ENCODE peak calls at places on chromosome 3, in eight cellular contexts. U is brain microvascular endothelial cell, O is adipocyte, W is sigmoid colon, X is IMR-90, L is fibroblast of lung, A is AG10803, C is lower leg skin. D is an unnamed sample.

GRCh38 chr3:152902141-152902669 is 67.3 kb downstream of the P2RY1 start:
- DNase-seq in U (no peak), O (no peak), W (no peak), X (no peak), L (no peak), A (no peak), C (no peak), D (no peak)

GRCh38 chr3:26449996-26450395 is 172.6 kb upstream of the LRRC3B start:
- DNase-seq in U (no peak), O (no peak), W (no peak), X (no peak), L (no peak), A (no peak), C (no peak), D (no peak)

GRCh38 chr3:10511809-10512494 is 6.6 kb upstream of the ATP2B2 start:
- DNase-seq in U (peak; percentile 66), O (peak; percentile 23), W (no peak), X (peak; percentile 67), L (peak; percentile 89), A (peak; percentile 52), C (no peak), D (peak; percentile 36)

GRCh38 chr3:13713396-13713795 is 164.5 kb downstream of the FBLN2 start:
- DNase-seq in U (no peak), O (no peak), W (peak; percentile 46), X (no peak), L (no peak), A (no peak), C (no peak), D (no peak)

GRCh38 chr3:89372456-89372855 is 265.0 kb downstream of the EPHA3 start:
- DNase-seq in U (no peak), O (peak; percentile 67), W (no peak), X (no peak), L (peak; percentile 87), A (peak; percentile 19), C (no peak), D (no peak)

GRCh38 chr3:183537295-183537730 is 18.2 kb downstream of the KLHL6 start:
- DNase-seq in U (peak; percentile 75), O (peak; percentile 72), W (no peak), X (peak; percentile 49), L (peak; percentile 79), A (peak; percentile 84), C (peak; percentile 35), D (peak; percentile 61)

GRCh38 chr3:99413504-99413903 is 224.9 kb upstream of the COL8A1 start:
- DNase-seq in U (no peak), O (peak; percentile 74), W (no peak), X (peak; percentile 76), L (peak; percentile 80), A (peak; percentile 90), C (no peak), D (no peak)

GRCh38 chr3:58386966-58387365 is 46.7 kb downstream of the PDHB start:
- DNase-seq in U (peak; percentile 88), O (peak; percentile 51), W (no peak), X (peak; percentile 94), L (peak; percentile 88), A (peak; percentile 86), C (peak; percentile 47), D (peak; percentile 86)

GRCh38 chr3:89108154-89108553 is 733 bp downstream of the EPHA3 start:
- DNase-seq in U (no peak), O (no peak), W (no peak), X (no peak), L (no peak), A (no peak), C (no peak), D (no peak)

GRCh38 chr3:53382106-53382505 is 34.8 kb upstream of the DCP1A start:
- DNase-seq in U (peak; percentile 60), O (no peak), W (no peak), X (peak; percentile 13), L (peak; percentile 33), A (no peak), C (no peak), D (no peak)

GRCh38 chr3:193134895-193135294 is 106.1 kb upstream of the PLAAT1 start:
- DNase-seq in U (peak; percentile 78), O (peak; percentile 14), W (no peak), X (peak; percentile 53), L (peak; percentile 92), A (peak; percentile 84), C (peak; percentile 23), D (peak; percentile 79)

GRCh38 chr3:193174137-193174536 is 66.9 kb upstream of the PLAAT1 start:
- DNase-seq in U (no peak), O (no peak), W (no peak), X (no peak), L (no peak), A (no peak), C (no peak), D (no peak)

GRCh38 chr3:17518189-17519059 is 224.0 kb downstream of the TBC1D5 start:
- DNase-seq in U (no peak), O (no peak), W (no peak), X (no peak), L (no peak), A (no peak), C (no peak), D (no peak)

GRCh38 chr3:190306026-190306425 is 16.2 kb downstream of the CLDN1 start:
- DNase-seq in U (no peak), O (no peak), W (no peak), X (no peak), L (no peak), A (no peak), C (no peak), D (no peak)

GRCh38 chr3:41418961-41419691 is 219.8 kb downstream of the CTNNB1 start:
- DNase-seq in U (peak; percentile 84), O (no peak), W (no peak), X (peak; percentile 45), L (peak; percentile 66), A (peak; percentile 1), C (no peak), D (peak; percentile 74)

GRCh38 chr3:189652042-189652441 is 20.9 kb downstream of the TP63 start:
- DNase-seq in U (peak; percentile 14), O (no peak), W (no peak), X (peak; percentile 30), L (no peak), A (peak; percentile 14), C (no peak), D (no peak)

DNA sequence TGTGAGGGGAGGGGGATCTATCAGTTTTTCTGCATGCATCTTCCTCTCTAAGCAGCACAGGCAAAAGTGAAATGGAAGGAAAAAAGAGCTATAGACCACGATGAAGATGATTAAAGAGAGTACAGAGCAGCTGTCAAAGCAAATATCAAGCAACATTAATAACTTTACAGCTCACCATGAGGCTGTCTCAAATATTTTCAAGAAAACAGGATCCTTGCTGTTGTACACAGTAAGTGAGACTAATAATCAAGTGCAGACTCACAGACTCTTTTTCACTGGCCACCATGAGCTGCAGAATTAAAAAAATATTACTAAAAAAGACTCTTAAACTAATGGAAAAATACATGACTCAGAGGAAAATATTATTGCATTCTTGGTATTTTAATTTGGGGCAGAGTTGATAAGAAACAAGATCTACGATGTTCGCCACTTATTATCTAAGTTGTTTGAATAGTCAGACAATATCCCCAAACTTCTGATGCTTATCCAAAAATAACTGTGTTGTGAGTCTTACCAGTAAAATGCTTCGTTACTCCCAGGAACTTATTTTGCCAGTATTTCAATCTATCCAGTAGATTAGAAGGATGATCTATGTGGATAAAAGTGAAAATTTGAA is 817.5 kb upstream of the ALCAM start:
- DNase-seq in U (no peak), O (no peak), W (no peak), X (no peak), L (peak; percentile 69), A (no peak), C (no peak), D (no peak)
- H3K4me3 ChIP-seq in U (no peak overlapping the region), O (peak overlapping the region; percentile 46), W (no peak overlapping the region), X (no peak overlapping the region), L (no peak overlapping the region), A (no peak overlapping the region), C (no peak overlapping the region), D (no peak overlapping the region)

GRCh38 chr3:32707026-32707370 is 22.0 kb downstream of the CNOT10 start:
- DNase-seq in U (no peak), O (no peak), W (no peak), X (no peak), L (no peak), A (no peak), C (no peak), D (no peak)

GRCh38 chr3:32700244-32700643 is 15.3 kb downstream of the CNOT10 start:
- DNase-seq in U (no peak), O (no peak), W (no peak), X (no peak), L (no peak), A (no peak), C (no peak), D (no peak)

GRCh38 chr3:32705232-32705631 is 20.2 kb downstream of the CNOT10 start:
- DNase-seq in U (no peak), O (no peak), W (no peak), X (no peak), L (no peak), A (no peak), C (no peak), D (no peak)

GRCh38 chr3:32706348-32707025 is 21.5 kb downstream of the CNOT10 start:
- DNase-seq in U (no peak), O (no peak), W (no peak), X (peak; percentile 32), L (peak; percentile 56), A (peak; percentile 5), C (no peak), D (no peak)

DNA sequence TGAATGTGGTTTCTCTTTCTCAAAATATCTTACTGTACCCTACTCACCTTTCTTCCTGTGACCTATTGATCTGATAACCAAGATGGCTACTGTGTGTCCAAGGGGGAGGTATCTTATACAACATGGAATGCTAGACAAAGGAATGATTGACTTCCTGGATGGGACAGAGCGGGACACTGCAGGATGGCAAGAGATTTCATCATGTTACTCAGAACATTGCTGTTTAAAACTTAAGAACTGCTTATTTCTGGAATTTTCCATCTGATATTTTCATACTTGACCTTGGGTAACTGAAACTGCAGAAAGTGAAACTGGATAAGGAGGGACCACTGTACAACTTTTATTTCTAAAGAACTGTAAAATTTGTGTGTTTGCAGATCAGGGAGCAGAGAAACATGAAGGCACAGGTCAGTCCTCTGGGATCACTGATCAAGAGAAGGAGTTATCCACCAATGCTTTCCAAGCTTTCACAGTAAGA is 18.5 kb downstream of the CNOT10 start:
- DNase-seq in U (no peak), O (peak; percentile 71), W (no peak), X (peak; percentile 28), L (no peak), A (peak; percentile 55), C (no peak), D (no peak)
- H3K4me3 ChIP-seq in U (no peak overlapping the region), O (peak overlapping the region; percentile 67), W (no peak overlapping the region), X (no peak overlapping the region), L (no peak overlapping the region), A (no peak overlapping the region), C (no peak overlapping the region), D (no peak overlapping the region)

DNA sequence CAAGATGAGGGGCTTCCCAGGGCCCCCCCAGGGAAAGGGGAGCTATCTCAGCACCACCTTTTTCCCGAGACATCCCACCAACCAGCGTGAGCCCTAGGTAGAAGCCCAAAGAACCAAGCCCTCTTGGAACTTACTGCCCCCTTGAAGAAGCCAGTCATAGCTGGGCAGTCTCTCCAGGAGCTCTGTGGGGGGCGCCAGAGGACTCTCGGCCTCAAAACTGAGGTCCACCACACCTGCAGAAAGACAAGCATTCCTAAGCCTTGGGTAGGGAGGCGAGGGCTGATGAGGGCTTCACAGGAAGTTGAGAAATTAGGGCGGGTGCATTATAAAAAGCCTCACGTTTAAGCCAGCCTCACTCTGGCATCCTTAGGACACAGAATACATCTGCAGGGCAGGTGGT is 9.0 kb downstream of the SSUH2 start:
- DNase-seq in U (no peak), O (no peak), W (no peak), X (no peak), L (no peak), A (no peak), C (no peak), D (no peak)
- H3K4me3 ChIP-seq in U (no peak overlapping the region), O (no peak overlapping the region), W (no peak overlapping the region), X (no peak overlapping the region), L (no peak overlapping the region), A (no peak overlapping the region), C (no peak overlapping the region), D (no peak overlapping the region)

GRCh38 chr3:173153631-173154030 is 12.6 kb upstream of the SPATA16 start:
- DNase-seq in U (no peak), O (no peak), W (no peak), X (no peak), L (no peak), A (no peak), C (no peak), D (no peak)
- H3K4me3 ChIP-seq in U (no peak overlapping the region), O (no peak overlapping the region), W (no peak overlapping the region), X (no peak overlapping the region), L (no peak overlapping the region), A (no peak overlapping the region), C (no peak overlapping the region), D (no peak overlapping the region)